ENCODE peak calls at places on chromosomes 2 and 18, in ten cellular contexts. M is adrenal gland, W is NCI-H510A treated with DMSO at 0.1 percent for 48 hours, U is A549, X is GM03348, F is ureter, S is upper lobe of left lung, A is fibroblast of lung, E is posterior vena cava, I is AG08396. V is an unnamed sample.

GRCh38 chr18:51447351-51447896 is 249.9 kb upstream of the MEX3C start:
- DNase-seq in X (no peak), F (no peak), A (no peak), W (no peak), E (no peak), S (peak; percentile 27), M (peak; percentile 68), I (no peak), U (no peak), V (peak; percentile 94)

GRCh38 chr2:15660491-15661294 is 69.0 kb downstream of the DDX1 start:
- DNase-seq in X (no peak), M (no peak), F (no peak), E (no peak), I (no peak), W (no peak), U (no peak), A (no peak), S (no peak), V (no peak)

GRCh38 chr2:73870084-73870483 is 22.7 kb upstream of the ACTG2 start:
- DNase-seq in X (peak; percentile 65), U (no peak), A (peak; percentile 97), I (peak; percentile 77), S (no peak), E (no peak), M (peak; percentile 34), W (no peak), F (peak; percentile 91), V (no peak)

GRCh38 chr2:6392354-6392753 is 473.4 kb downstream of the CMPK2 start:
- DNase-seq in E (no peak), A (no peak), X (no peak), S (no peak), M (no peak), U (no peak), I (no peak), F (no peak), W (no peak), V (no peak)

GRCh38 chr2:38174131-38174530 is 98.2 kb upstream of the CYP1B1 start:
- DNase-seq in I (no peak), E (no peak), U (no peak), A (peak; percentile 52), X (no peak), M (no peak), F (no peak), S (no peak), W (no peak), V (no peak)

GRCh38 chr2:150688016-150688415 is 200.5 kb upstream of the RND3 start:
- DNase-seq in U (no peak), S (no peak), I (no peak), E (no peak), A (no peak), X (no peak), W (no peak), F (no peak), M (no peak), V (no peak)

GRCh38 chr2:167935803-167936110 is 311.6 kb downstream of the STK39 start:
- DNase-seq in A (no peak), F (no peak), S (no peak), W (no peak), E (no peak), X (no peak), I (no peak), M (no peak), U (no peak), V (peak; percentile 51)

GRCh38 chr2:31920968-31921367 is 89.8 kb downstream of the MEMO1 start:
- DNase-seq in E (no peak), I (no peak), U (no peak), X (no peak), M (no peak), F (no peak), S (no peak), W (no peak), A (no peak), V (no peak)

GRCh38 chr2:138274421-138275291 is 226.9 kb upstream of the SPOPL start:
- DNase-seq in E (no peak), M (no peak), S (no peak), I (no peak), U (no peak), X (no peak), F (no peak), A (peak; percentile 72), W (no peak), V (peak; percentile 1)

GRCh38 chr2:73614105-73614504 is 28.1 kb downstream of the NAT8 start:
- DNase-seq in W (no peak), U (no peak), F (no peak), X (no peak), E (no peak), I (no peak), A (no peak), M (no peak), S (no peak), V (no peak)

GRCh38 chr2:118723394-118723793 is 124.1 kb downstream of the EN1 start:
- DNase-seq in I (peak; percentile 50), E (no peak), X (peak; percentile 55), A (peak; percentile 54), U (no peak), S (no peak), F (no peak), M (no peak), W (no peak), V (no peak)

GRCh38 chr2:187379869-187380268 is 68.2 kb downstream of the CALCRL start:
- DNase-seq in W (no peak), S (no peak), A (no peak), M (no peak), I (no peak), X (no peak), E (no peak), U (no peak), F (no peak), V (no peak)

GRCh38 chr2:106581276-106581675 is 94.1 kb downstream of the CD8B2 start:
- DNase-seq in M (no peak), A (no peak), S (no peak), W (no peak), I (no peak), U (no peak), F (no peak), E (no peak), X (no peak), V (no peak)

GRCh38 chr2:205975082-205975949 is 110.7 kb downstream of the INO80D start:
- DNase-seq in U (peak; percentile 64), S (no peak), F (no peak), M (no peak), E (no peak), W (no peak), X (no peak), I (peak; percentile 15), A (peak; percentile 22), V (peak; percentile 87)

GRCh38 chr2:49248506-49248905 is 94.2 kb upstream of the FSHR start:
- DNase-seq in A (peak; percentile 97), M (no peak), X (peak; percentile 72), W (no peak), S (no peak), F (no peak), U (no peak), E (peak; percentile 64), I (peak; percentile 65), V (peak; percentile 60)

GRCh38 chr18:58511306-58511705 is 117.6 kb downstream of the ALPK2 start:
- DNase-seq in W (no peak), M (no peak), E (no peak), F (no peak), A (no peak), I (no peak), S (no peak), X (no peak), U (no peak), V (no peak)

GRCh38 chr2:30184035-30184434 is 37.2 kb downstream of the YPEL5 start:
- DNase-seq in F (no peak), M (no peak), W (no peak), S (no peak), I (no peak), E (no peak), X (no peak), A (no peak), U (no peak), V (no peak)

GRCh38 chr2:121735520-121736074 is 1.1 kb downstream of the NIFK start:
- DNase-seq in X (no peak), I (no peak), U (peak; percentile 21), W (no peak), F (no peak), E (no peak), M (no peak), S (no peak), A (no peak), V (peak; percentile 40)

GRCh38 chr2:79512442-79513401 is at the start of gene CTNNA2:
- DNase-seq in F (no peak), X (peak; percentile 82), E (no peak), W (peak; percentile 83), I (peak; percentile 79), U (peak; percentile 42), A (peak; percentile 26), M (peak; percentile 54), S (peak; percentile 91), V (peak; percentile 89)

V was measured in DMS53.